ENCODE peak calls at places on chromosomes 4 and X, in ten cellular contexts. B is sciatic nerve; F is HEK293T; M is HS-5; A is GM04504; J is pons; G is GM23248; Q is stimulated activated CD8-positive, alpha-beta memory T cell treated with anti-CD3 and anti-CD28 coated beads, Interleukin-4, amount 100 ng/mL, for 48 hours; E is stromal cell of bone marrow; H is WTC11. U is an unnamed sample.

GRCh38 chr4:168694669-168695068 is 197.8 kb downstream of the PALLD start:
- DNase-seq in F (no peak), A (no peak), Q (no peak), M (no peak), H (no peak), J (no peak), B (no peak), G (peak), E (no peak), U (no peak)

GRCh38 chr4:76811604-76812412 is 86.1 kb downstream of the SOWAHB start:
- DNase-seq in M (no peak), G (peak), F (no peak), E (no peak), J (no peak), A (peak), Q (no peak), H (no peak), B (no peak), U (no peak)

GRCh38 chrX:22389544-22390243 is 117.0 kb downstream of the CBLL2 start:
- DNase-seq in Q (no peak), G (peak), H (no peak), F (peak), E (peak), M (peak), B (no peak), J (no peak), A (peak), U (no peak)

GRCh38 chr4:150482581-150482980 is 99.4 kb upstream of the MAB21L2 start:
- DNase-seq in G (no peak), F (no peak), Q (no peak), J (no peak), H (no peak), E (no peak), B (no peak), A (no peak), M (no peak), U (no peak)

GRCh38 chrX:154029439-154029838 is 9.7 kb upstream of the IRAK1 start:
- DNase-seq in E (no peak), H (peak), Q (no peak), G (no peak), A (no peak), B (no peak), M (no peak), J (no peak), F (no peak), U (no peak)

GRCh38 chrX:9832811-9833210 is 46.6 kb downstream of the SHROOM2 start:
- DNase-seq in A (no peak), J (no peak), Q (no peak), B (no peak), M (no peak), H (no peak), E (no peak), G (no peak), F (no peak), U (no peak)

GRCh38 chr4:770022-770421 is 55.9 kb downstream of the CPLX1 start:
- DNase-seq in F (no peak), J (no peak), Q (no peak), B (no peak), M (no peak), G (peak), A (no peak), E (no peak), H (no peak), U (no peak)

GRCh38 chr4:74446193-74446868 is 1.4 kb downstream of the AREG start:
- DNase-seq in Q (no peak), E (no peak), B (no peak), J (no peak), G (no peak), F (no peak), M (no peak), H (no peak), A (no peak), U (no peak)

GRCh38 chr4:181792641-181793612 is 450.3 kb upstream of the TENM3 start:
- DNase-seq in Q (no peak), G (no peak), J (no peak), A (no peak), F (no peak), H (no peak), B (no peak), E (no peak), M (no peak), U (no peak)

GRCh38 chrX:101219840-101220191 is 230 bp downstream of the DRP2 start:
- DNase-seq in F (no peak), Q (peak), B (no peak), M (no peak), E (no peak), A (no peak), H (no peak), J (no peak), G (peak), U (no peak)

GRCh38 chr4:26529479-26529878 is 39.2 kb upstream of the CCKAR start:
- DNase-seq in A (no peak), B (no peak), E (no peak), J (peak), H (no peak), M (no peak), G (no peak), F (no peak), Q (no peak), U (no peak)

GRCh38 chr4:184368731-184369130 is 105.6 kb downstream of the IRF2 start:
- DNase-seq in M (no peak), Q (no peak), G (no peak), J (no peak), F (no peak), B (no peak), E (no peak), A (no peak), H (no peak), U (no peak)

GRCh38 chr4:8377103-8378075 is 63.1 kb downstream of the ACOX3 start:
- DNase-seq in G (no peak), A (no peak), F (no peak), H (no peak), J (no peak), Q (no peak), B (no peak), E (no peak), M (no peak), U (no peak)

GRCh38 chr4:180394730-180395129 is 1848.5 kb upstream of the TENM3 start:
- DNase-seq in G (no peak), M (no peak), J (no peak), H (no peak), B (no peak), F (no peak), Q (no peak), E (no peak), A (no peak), U (no peak)

GRCh38 chr4:5878359-5878758 is 14.5 kb downstream of the CRMP1 start:
- DNase-seq in H (no peak), A (no peak), B (no peak), J (no peak), E (no peak), M (no peak), F (no peak), G (no peak), Q (no peak), U (no peak)

U was measured in NAMALWA.